ENCODE peak calls at places on chromosomes 12 and 14, in ten cellular contexts. V is A549, C is lower leg skin, W is transverse colon, E is ovary, X is brain microvascular endothelial cell, Y is GM13977, R is AG10803, D is activated B cell treated with CpG ODN at 0.5 μM for 24 hours, J is foreskin fibroblast. G is an unnamed sample.

GRCh38 chr14:69266572-69267345 is 6.8 kb downstream of the GALNT16 start:
- DNase-seq in R (no peak), W (no peak), E (no peak), V (no peak), D (no peak), J (no peak), X (no peak), Y (no peak), C (no peak), G (no peak)

GRCh38 chr12:118013283-118013682 is 3.2 kb upstream of the RFC5 start:
- DNase-seq in J (no peak), V (no peak), X (no peak), C (no peak), D (no peak), R (no peak), W (no peak), E (no peak), Y (no peak), G (no peak)

GRCh38 chr14:70885343-70886014 is 21.8 kb upstream of the PCNX1 start:
- DNase-seq in Y (no peak), E (no peak), V (no peak), J (no peak), D (no peak), X (no peak), W (no peak), C (no peak), R (no peak), G (no peak)

GRCh38 chr12:76878045-76878898 is 547 bp downstream of the CSRP2 start:
- DNase-seq in R (no peak), W (no peak), E (no peak), C (no peak), D (no peak), J (no peak), X (no peak), Y (peak), V (peak), G (peak)

GRCh38 chr12:103771466-103771865 is 69.6 kb downstream of the NT5DC3 start:
- DNase-seq in D (no peak), W (peak), R (peak), E (peak), J (peak), X (peak), V (peak), C (no peak), Y (no peak), G (peak)

GRCh38 chr12:69057742-69058141 is 124.8 kb upstream of the CPM start:
- DNase-seq in W (no peak), D (no peak), V (no peak), E (no peak), Y (no peak), X (no peak), C (no peak), J (no peak), R (no peak), G (no peak)

GRCh38 chr12:76588881-76589565 is 29.5 kb upstream of the OSBPL8 start:
- DNase-seq in R (peak), E (no peak), X (peak), D (no peak), J (peak), W (no peak), V (no peak), C (peak), Y (no peak), G (no peak)

GRCh38 chr14:99566009-99566389 is 38.0 kb downstream of the CCDC85C start:
- DNase-seq in X (no peak), C (peak), Y (no peak), E (no peak), V (no peak), D (no peak), R (no peak), W (no peak), J (no peak), G (no peak)

GRCh38 chr12:99609455-99610181 is 37.9 kb upstream of the GARIN6 start:
- DNase-seq in Y (no peak), X (no peak), V (no peak), J (no peak), E (no peak), R (no peak), C (no peak), D (no peak), W (no peak), G (no peak)

GRCh38 chr12:59372971-59373370 is 222.9 kb upstream of the SLC16A7 start:
- DNase-seq in V (no peak), C (no peak), X (peak), D (no peak), E (no peak), Y (no peak), J (peak), R (peak), W (no peak), G (no peak)

GRCh38 chr12:108338915-108339657 is at the start of gene CMKLR1:
- DNase-seq in D (no peak), C (peak), X (no peak), E (peak), W (peak), V (no peak), R (no peak), J (no peak), Y (peak), G (no peak)

GRCh38 chr12:55694651-55695050 is 13.1 kb downstream of the ITGA7 start:
- DNase-seq in W (no peak), J (no peak), Y (no peak), E (no peak), V (no peak), D (no peak), X (no peak), R (no peak), C (no peak), G (no peak)

GRCh38 chr12:94769746-94770396 is 119.5 kb upstream of the TMCC3 start:
- DNase-seq in J (no peak), X (no peak), Y (peak), D (no peak), R (no peak), V (no peak), E (no peak), C (no peak), W (no peak), G (no peak)

GRCh38 chr14:56359245-56359644 is 220.4 kb upstream of the TMEM260 start:
- DNase-seq in C (no peak), V (no peak), X (no peak), R (no peak), J (no peak), D (no peak), W (no peak), E (no peak), Y (no peak), G (no peak)

GRCh38 chr12:14577344-14577743 is 9.7 kb upstream of the PLBD1 start:
- DNase-seq in D (no peak), J (no peak), W (no peak), X (peak), Y (no peak), C (no peak), V (no peak), E (no peak), R (peak), G (no peak)

GRCh38 chr14:89309670-89310177 is 107.3 kb downstream of the FOXN3 start:
- DNase-seq in X (no peak), V (no peak), J (no peak), R (no peak), W (no peak), Y (no peak), D (no peak), C (no peak), E (no peak), G (no peak)

DNA sequence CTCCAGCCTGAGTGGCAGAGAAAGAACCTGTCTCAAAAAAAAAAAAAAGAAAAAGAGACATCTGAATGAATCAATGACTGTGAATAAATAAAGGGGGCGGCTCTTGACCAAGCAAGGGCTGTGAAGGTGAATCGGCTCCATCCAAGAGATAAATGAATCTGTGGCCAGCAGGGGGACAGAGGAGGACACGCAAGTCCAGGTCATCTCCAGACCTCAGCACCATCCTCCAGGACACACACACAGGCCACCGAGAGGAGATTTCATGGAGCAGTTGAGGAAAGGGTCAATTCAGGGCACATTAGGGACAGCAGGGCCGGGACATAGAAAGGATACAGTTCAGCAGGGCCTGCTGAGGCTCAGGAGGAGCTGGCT is 21.6 kb downstream of the TRPV4 start:
- DNase-seq in J (no peak), R (no peak), E (no peak), W (no peak), X (no peak), V (no peak), D (no peak), C (no peak), Y (no peak), G (no peak)
- TF ChIP-seq CTCF in J (peak), R (no peak), E (no peak), W (no peak), X (no peak), V (no peak), D (no peak), C (no peak), Y (no peak), G (peak)

DNA sequence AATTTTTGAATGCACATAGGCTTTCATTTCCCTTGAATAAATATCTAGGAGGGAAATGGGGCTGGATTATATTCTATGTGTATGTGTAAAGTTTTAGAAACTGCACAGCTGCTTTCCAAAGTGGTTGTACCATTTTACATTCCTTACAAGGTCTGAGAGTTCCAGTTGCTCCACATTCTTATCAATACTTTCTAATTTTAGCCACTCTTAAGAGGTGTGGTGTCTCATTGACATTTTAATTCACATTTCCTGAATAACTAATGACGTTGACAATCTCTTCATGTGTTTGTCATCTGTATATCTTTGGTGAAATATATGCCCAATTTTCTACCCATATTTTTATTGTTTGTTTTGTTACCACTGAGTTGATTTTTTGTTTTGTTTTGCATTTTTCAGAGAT is 74.6 kb upstream of the VASH1 start:
- DNase-seq in W (no peak), R (no peak), J (no peak), X (no peak), Y (no peak), V (no peak), D (no peak), E (no peak), C (no peak), G (no peak)
- TF ChIP-seq CTCF in W (no peak), R (no peak), J (no peak), X (no peak), Y (no peak), V (no peak), D (no peak), E (no peak), C (no peak), G (no peak)

DNA sequence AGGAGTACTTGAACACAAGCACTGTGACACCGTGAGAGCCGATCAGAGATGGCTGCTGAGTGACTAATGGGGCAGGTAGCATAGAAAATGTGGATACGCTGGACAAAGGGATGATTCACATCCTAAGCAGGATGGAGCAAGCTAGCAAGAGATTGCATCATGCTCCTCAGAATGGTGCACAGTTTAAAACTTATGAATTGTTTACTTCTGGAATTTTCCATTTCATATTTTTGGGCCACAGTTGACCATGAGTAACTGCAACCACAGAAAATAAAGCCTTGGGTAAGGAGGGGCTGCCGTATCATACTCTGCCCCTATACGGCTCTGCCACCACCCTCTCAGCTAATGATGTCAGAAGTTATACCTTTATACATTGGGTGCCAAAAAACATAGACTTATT is 23.3 kb upstream of the MARK3 start:
- DNase-seq in Y (no peak), V (peak), C (no peak), E (no peak), X (peak), R (peak), D (no peak), W (no peak), J (peak), G (no peak)
- TF ChIP-seq CTCF in Y (no peak), V (no peak), C (no peak), E (no peak), X (no peak), R (no peak), D (no peak), W (no peak), J (no peak), G (no peak)

GRCh38 chr14:48970995-48971394 is 615.2 kb downstream of the RPS29 start:
- DNase-seq in V (no peak), Y (no peak), W (no peak), E (no peak), C (no peak), J (peak), X (peak), R (peak), D (no peak), G (no peak)

GRCh38 chr14:48973136-48973535 is 613.0 kb downstream of the RPS29 start:
- DNase-seq in W (no peak), C (no peak), X (peak), D (no peak), R (peak), E (no peak), J (peak), V (no peak), Y (no peak), G (no peak)

DNA sequence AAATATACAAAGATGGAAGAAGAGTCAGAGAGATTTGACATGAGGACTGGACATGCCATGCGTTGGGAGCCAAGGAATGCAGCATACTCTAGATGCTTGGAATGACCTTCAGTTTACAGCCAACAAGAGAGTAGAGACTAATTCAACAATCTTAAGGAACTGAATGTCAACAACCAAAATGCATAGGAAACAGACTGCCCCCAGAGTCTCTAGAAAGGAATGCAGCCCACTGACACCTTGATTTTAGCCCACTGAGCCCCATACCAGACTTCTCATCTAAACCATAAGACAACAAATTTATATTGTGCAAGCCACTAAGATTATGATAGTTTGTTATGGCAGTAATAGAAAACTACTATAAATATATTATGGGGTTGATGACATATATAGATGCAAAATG is 611.2 kb downstream of the RPS29 start:
- DNase-seq in R (no peak), E (no peak), D (no peak), C (no peak), V (no peak), W (no peak), J (no peak), Y (no peak), X (no peak), G (no peak)
- TF ChIP-seq CTCF in R (no peak), E (no peak), D (no peak), C (no peak), V (no peak), W (no peak), J (no peak), Y (no peak), X (no peak), G (no peak)

GRCh38 chr12:102543494-102543893 is 63.1 kb upstream of the IGF1 start:
- DNase-seq in D (no peak), J (no peak), V (no peak), Y (no peak), C (no peak), W (no peak), E (no peak), X (no peak), R (peak), G (no peak)
- TF ChIP-seq CTCF in D (no peak), J (peak), V (no peak), Y (peak), C (no peak), W (no peak), E (no peak), X (peak), R (peak), G (peak)